ENCODE peak calls at places on chromosomes 4 and X, in nine cellular contexts. J is ascending aorta, N is cardiac muscle cell, S is breast epithelium, P is tibial nerve, A is mammary epithelial cell, C is heart left ventricle, I is esophagus squamous epithelium, W is ovary. Y is an unnamed sample.

GRCh38 chr4:8731364-8731763 is 138.8 kb downstream of the CPZ start:
- DNase-seq in S (no peak), I (no peak), C (no peak), A (no peak), J (no peak), N (no peak), P (no peak), W (no peak), Y (no peak)

GRCh38 chrX:153551135-153551534 is 33.7 kb downstream of the ATP2B3 start:
- DNase-seq in W (no peak), J (no peak), P (no peak), N (peak; percentile 29), C (no peak), S (no peak), A (peak; percentile 8), I (no peak), Y (no peak)

GRCh38 chrX:71543316-71543715 is 10.4 kb downstream of the OGT start:
- DNase-seq in C (no peak), J (no peak), I (no peak), A (peak; percentile 91), P (no peak), W (no peak), N (peak; percentile 51), S (no peak), Y (peak; percentile 58)

GRCh38 chr4:52299120-52299519 is 248.0 kb downstream of the SPATA18 start:
- DNase-seq in I (no peak), W (no peak), J (no peak), A (peak; percentile 61), C (peak; percentile 31), N (no peak), S (no peak), P (no peak), Y (no peak)

GRCh38 chr4:54566608-54567007 is 91.1 kb upstream of the KIT start:
- DNase-seq in W (no peak), I (no peak), J (no peak), A (no peak), N (no peak), S (no peak), C (no peak), P (no peak), Y (no peak)

GRCh38 chr4:124427095-124427767 is 285.3 kb downstream of the ANKRD50 start:
- DNase-seq in N (peak; percentile 29), S (no peak), P (no peak), J (no peak), W (no peak), C (peak; percentile 42), I (no peak), A (no peak), Y (no peak)

GRCh38 chrX:153365670-153366069 is 31.7 kb downstream of the ZNF275 start:
- DNase-seq in N (no peak), S (no peak), P (no peak), J (no peak), A (no peak), W (no peak), I (no peak), C (no peak), Y (no peak)

GRCh38 chr4:579543-580175 is 3.6 kb upstream of the TMEM271 start:
- DNase-seq in N (no peak), S (no peak), I (no peak), C (no peak), A (no peak), J (no peak), P (no peak), W (no peak), Y (no peak)

GRCh38 chrX:154019633-154020499 is at the start of gene IRAK1:
- DNase-seq in A (peak; percentile 45), I (no peak), C (peak; percentile 66), J (no peak), N (peak; percentile 68), P (peak; percentile 20), W (peak; percentile 78), S (no peak), Y (peak; percentile 62)

GRCh38 chr4:11597506-11597905 is 168.8 kb upstream of the HS3ST1 start:
- DNase-seq in I (no peak), P (no peak), C (no peak), J (no peak), A (peak; percentile 26), S (no peak), W (no peak), N (no peak), Y (no peak)

GRCh38 chr4:3213101-3213416 is 35.9 kb upstream of the MSANTD1 start:
- DNase-seq in S (no peak), I (no peak), C (no peak), N (no peak), A (no peak), P (no peak), W (peak; percentile 8), J (no peak), Y (no peak)

GRCh38 chr4:7680106-7680505 is 245.4 kb upstream of the PSAPL1 start:
- DNase-seq in A (no peak), C (no peak), W (no peak), J (no peak), S (no peak), N (no peak), P (no peak), I (no peak), Y (no peak)

GRCh38 chrX:38939067-38939466 is 137.8 kb downstream of the MID1IP1 start:
- DNase-seq in N (peak; percentile 74), S (no peak), I (no peak), C (no peak), A (peak; percentile 9), J (no peak), W (no peak), P (peak; percentile 13), Y (no peak)

GRCh38 chrX:47936940-47937317 is 66.9 kb downstream of the ZNF182 start:
- DNase-seq in J (no peak), I (no peak), A (no peak), C (no peak), N (no peak), W (no peak), S (no peak), P (no peak), Y (no peak)

GRCh38 chr4:55931833-55932232 is 16.9 kb upstream of the CEP135 start:
- DNase-seq in N (peak; percentile 59), W (no peak), I (no peak), A (no peak), P (no peak), C (no peak), J (no peak), S (no peak), Y (no peak)

GRCh38 chr4:3269105-3269927 is 20.4 kb downstream of the MSANTD1 start:
- DNase-seq in J (no peak), P (no peak), N (no peak), C (no peak), S (no peak), W (no peak), I (no peak), A (no peak), Y (no peak)

GRCh38 chr4:87973283-87974169 is 2.0 kb upstream of the SPP1 start:
- DNase-seq in N (peak; percentile 65), J (no peak), W (peak; percentile 64), C (peak; percentile 55), P (no peak), I (no peak), S (peak; percentile 45), A (peak; percentile 79), Y (peak; percentile 46)

DNA sequence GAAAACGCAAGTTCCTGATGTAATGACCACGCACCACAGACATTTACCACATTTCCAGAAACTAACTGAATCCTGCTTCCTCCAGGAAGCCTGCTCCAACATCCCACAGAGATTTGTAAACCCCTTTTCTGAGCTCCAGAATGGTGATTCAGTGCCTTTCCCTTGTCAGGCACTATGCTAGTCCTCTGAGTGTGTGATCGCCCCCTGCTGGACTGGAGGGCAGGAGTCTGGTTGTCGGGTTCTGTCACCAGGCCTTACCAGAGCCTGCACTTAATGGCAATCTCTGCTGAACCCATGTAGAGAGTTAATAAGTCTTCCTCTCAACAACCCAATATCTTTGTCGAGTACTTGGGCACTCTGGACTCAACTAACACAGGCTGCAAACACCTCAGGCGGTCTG is 14.5 kb upstream of the KDM5C start:
- DNase-seq in S (no peak), J (no peak), P (no peak), I (no peak), W (no peak), N (no peak), C (no peak), A (no peak), Y (no peak)
- TF ChIP-seq CTCF in S (no peak), J (no peak), P (no peak), I (no peak), W (no peak), N (no peak), C (no peak), A (peak; percentile 12), Y (no peak)

DNA sequence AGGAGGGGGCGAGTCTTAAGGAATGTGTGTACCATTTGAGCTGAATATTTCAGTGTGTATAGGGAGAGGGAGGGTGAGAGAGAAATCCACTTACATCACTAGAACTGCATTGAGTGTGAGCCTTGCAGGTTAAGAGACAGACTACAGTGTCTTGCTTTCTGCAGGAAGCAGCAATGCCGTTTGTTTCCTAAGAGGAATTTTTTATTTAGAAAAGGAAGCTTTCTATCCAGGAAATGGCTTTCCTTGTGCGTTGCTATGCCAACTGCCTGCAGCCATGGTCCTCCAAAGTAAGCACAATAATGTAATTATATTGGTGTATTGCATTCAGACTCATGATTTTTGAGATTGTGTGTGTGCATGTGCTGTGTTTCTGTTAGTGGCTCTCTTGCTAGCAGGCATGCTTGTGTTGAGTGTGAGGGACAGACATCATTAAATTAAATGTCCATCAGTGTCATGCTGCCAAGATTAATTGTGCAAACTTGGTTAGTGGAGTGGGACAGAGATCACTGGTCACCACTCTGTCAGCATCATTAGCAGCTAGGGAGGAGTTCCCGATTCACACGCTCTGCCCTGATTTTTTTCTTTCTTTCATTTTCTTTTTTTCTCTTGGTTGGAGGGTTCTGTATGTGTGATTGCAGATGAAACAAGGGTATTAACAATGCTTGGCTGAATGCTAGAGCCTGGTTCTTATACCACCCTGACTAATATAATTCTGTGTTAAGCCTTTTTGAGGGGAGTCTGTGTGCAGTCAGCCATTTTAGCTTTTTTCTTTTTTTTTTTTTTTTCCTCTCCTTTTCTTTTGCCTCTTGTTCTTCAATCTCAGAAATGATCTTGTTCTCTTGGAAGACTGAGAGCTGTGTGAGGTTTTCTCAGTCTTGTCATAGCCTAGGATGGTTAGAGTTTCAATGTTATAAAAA is 164.4 kb downstream of the RAPGEF2 start:
- DNase-seq in C (no peak), S (no peak), P (no peak), J (no peak), N (peak; percentile 46), I (no peak), A (no peak), W (no peak), Y (no peak)
- H3K27ac ChIP-seq in C (peak overlapping the region; percentile 25), S (peak overlapping the region; percentile 5), P (peak overlapping the region; percentile 38), J (peak overlapping the region; percentile 60), N (peak overlapping the region; percentile 46), I (peak overlapping the region; percentile 56), A (no peak overlapping the region), W (no peak overlapping the region), Y (no peak overlapping the region)

DNA sequence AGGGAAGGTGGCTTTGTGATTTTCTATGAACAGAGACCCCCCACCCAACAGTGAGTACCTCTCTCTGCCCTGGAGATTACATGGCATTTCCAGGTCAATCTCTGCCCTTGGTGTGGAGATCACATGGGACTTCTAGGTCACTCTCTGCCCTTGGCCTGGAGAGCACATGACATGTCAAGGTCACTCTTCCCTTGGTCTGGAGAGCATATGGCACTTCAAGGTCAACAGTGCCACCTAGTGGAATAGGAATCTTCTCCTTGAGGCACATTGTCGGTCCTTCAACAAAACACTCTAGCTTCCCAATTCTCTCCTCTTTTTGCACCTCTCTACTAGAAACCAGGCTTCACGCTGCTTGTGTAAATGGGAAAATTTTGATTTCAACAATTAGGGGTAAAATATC is 66.2 kb upstream of the TACR3 start:
- DNase-seq in C (no peak), A (peak; percentile 30), P (no peak), N (peak; percentile 26), S (no peak), W (no peak), I (no peak), J (no peak), Y (peak; percentile 5)
- TF ChIP-seq CTCF in C (peak; percentile 14), A (peak; percentile 57), P (no peak), N (peak; percentile 29), S (no peak), W (no peak), I (peak; percentile 42), J (no peak), Y (peak; percentile 45)

GRCh38 chr4:119034276-119035008 is 101.2 kb upstream of the MYOZ2 start:
- DNase-seq in S (no peak), W (no peak), A (no peak), C (no peak), I (no peak), N (no peak), P (no peak), J (no peak), Y (no peak)
- H3K27ac ChIP-seq in S (peak overlapping the region; percentile 89), W (no peak overlapping the region), A (no peak overlapping the region), C (peak overlapping the region; percentile 25), I (peak overlapping the region; percentile 93), N (peak overlapping the region; percentile 10), P (no peak overlapping the region), J (peak overlapping the region; percentile 95), Y (no peak overlapping the region)